ENCODE peak calls at places on chromosomes 4 and X, in four cellular contexts. S is mesothelial cell of epicardium, R is Peyer's patch, D is IMR-90. K is an unnamed sample.
A peak's percentile ranks its signal among the peaks of the same experiment; 100 is the strongest.

GRCh38 chrX:74449322-74449936 is 28.1 kb downstream of the SLC16A2 start:
- DNase-seq in S (no peak), D (peak; percentile 6), R (no peak), K (no peak)

GRCh38 chr4:158172558-158173258 is at the start of gene GASK1B:
- DNase-seq in S (no peak), D (peak; percentile 64), R (no peak), K (no peak)

GRCh38 chrX:13036896-13037295 is 7.5 kb downstream of the FAM9C start:
- DNase-seq in D (no peak), S (no peak), R (no peak), K (no peak)

GRCh38 chr4:10590896-10591295 is 93.7 kb downstream of the CLNK start:
- DNase-seq in S (no peak), R (no peak), D (peak; percentile 82), K (no peak)

GRCh38 chr4:48943387-48943786 is 36.8 kb upstream of the OCIAD2 start:
- DNase-seq in S (no peak), R (no peak), D (no peak), K (no peak)

GRCh38 chr4:153566751-153567150 is 100.6 kb downstream of the TMEM131L start:
- DNase-seq in R (no peak), S (no peak), D (no peak), K (no peak)

GRCh38 chr4:147772459-147772969 is 40.6 kb downstream of the ARHGAP10 start:
- DNase-seq in R (no peak), D (peak; percentile 92), S (no peak), K (no peak)

GRCh38 chr4:55729306-55730142 is 90.1 kb upstream of the EXOC1L start:
- DNase-seq in D (no peak), R (no peak), S (no peak), K (no peak)

GRCh38 chr4:12041828-12042227 is 613.1 kb upstream of the HS3ST1 start:
- DNase-seq in D (no peak), S (no peak), R (no peak), K (no peak)

GRCh38 chrX:29274517-29274916 is 687.3 kb downstream of the IL1RAPL1 start:
- DNase-seq in S (no peak), D (no peak), R (no peak), K (no peak)

GRCh38 chr4:40212674-40213504 is 16.1 kb downstream of the RHOH start:
- DNase-seq in R (no peak), S (no peak), D (peak; percentile 20), K (no peak)

GRCh38 chrX:24260827-24261550 is 52.9 kb downstream of the SUPT20HL2 start:
- DNase-seq in S (no peak), D (peak; percentile 47), R (peak; percentile 37), K (no peak)

GRCh38 chr4:53997901-53998300 is 66.5 kb downstream of the CHIC2 start:
- DNase-seq in S (no peak), R (no peak), D (no peak), K (no peak)

GRCh38 chr4:184331155-184331995 is 113.7 kb upstream of the ENPP6 start:
- DNase-seq in R (no peak), S (no peak), D (peak; percentile 23), K (no peak)

GRCh38 chr4:118335316-118335715 is 17.5 kb downstream of the PRSS12 start:
- DNase-seq in S (no peak), D (no peak), R (no peak), K (no peak)

GRCh38 chr4:116866116-116866515 is 219.3 kb downstream of the TRAM1L1 start:
- DNase-seq in S (no peak), D (no peak), R (no peak), K (no peak)

GRCh38 chr4:75325316-75325715 is 188.9 kb downstream of the RCHY1 start:
- DNase-seq in S (no peak), R (no peak), D (no peak), K (no peak)

GRCh38 chr4:3799496-3799895 is 33.3 kb downstream of the ADRA2C start:
- DNase-seq in D (no peak), S (no peak), R (no peak), K (no peak)

GRCh38 chrX:78886550-78886949 is 58.6 kb upstream of the P2RY10 start:
- DNase-seq in D (no peak), R (no peak), S (no peak), K (no peak)
- TF ChIP-seq CTCF in D (peak; percentile 31), R (peak; percentile 18), S (peak; percentile 28), K (no peak)

DNA sequence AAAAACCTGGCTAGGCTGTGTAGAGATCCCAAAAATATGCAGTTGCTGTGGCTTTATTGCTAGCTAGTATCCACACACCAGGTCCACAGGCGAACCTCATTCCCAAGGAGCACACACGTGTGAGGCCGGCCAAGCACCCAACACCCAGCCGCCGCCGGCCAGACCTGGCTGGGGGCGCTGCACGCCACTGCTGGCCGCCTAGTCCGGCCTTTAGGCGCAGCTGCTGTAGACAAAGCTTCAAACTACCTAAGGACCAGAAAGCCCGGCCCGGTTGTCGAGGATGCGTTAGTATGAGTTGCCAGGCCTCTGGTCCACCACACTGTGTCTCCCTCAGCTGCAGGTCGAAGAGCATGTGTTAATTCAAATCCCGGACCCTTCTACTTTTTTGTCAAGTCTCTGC is 3.1 kb downstream of the POU3F4 start:
- DNase-seq in S (no peak), R (no peak), D (no peak), K (no peak)
- TF ChIP-seq CTCF in S (no peak), R (no peak), D (no peak), K (no peak)

GRCh38 chrX:51643377-51643776 is 24.7 kb upstream of the CENPVL3 start:
- DNase-seq in D (no peak), R (no peak), S (no peak), K (no peak)

GRCh38 chrX:51641421-51642021 is 22.8 kb upstream of the CENPVL3 start:
- DNase-seq in D (peak; percentile 60), S (no peak), R (no peak), K (no peak)
- TF ChIP-seq CTCF in D (peak; percentile 59), S (peak; percentile 67), R (no peak), K (no peak)

GRCh38 chr4:42371306-42372063 is 25.8 kb upstream of the SHISA3 start:
- DNase-seq in R (no peak), S (no peak), D (peak; percentile 60), K (no peak)
- TF ChIP-seq CTCF in R (peak; percentile 58), S (peak; percentile 29), D (peak; percentile 70), K (no peak)

GRCh38 chrX:2627272-2627867 is 63.7 kb upstream of the CD99 start:
- DNase-seq in S (peak; percentile 46), R (peak; percentile 39), D (peak; percentile 27), K (no peak)
- TF ChIP-seq CTCF in S (peak; percentile 46), R (peak; percentile 56), D (peak; percentile 44), K (no peak)

DNA sequence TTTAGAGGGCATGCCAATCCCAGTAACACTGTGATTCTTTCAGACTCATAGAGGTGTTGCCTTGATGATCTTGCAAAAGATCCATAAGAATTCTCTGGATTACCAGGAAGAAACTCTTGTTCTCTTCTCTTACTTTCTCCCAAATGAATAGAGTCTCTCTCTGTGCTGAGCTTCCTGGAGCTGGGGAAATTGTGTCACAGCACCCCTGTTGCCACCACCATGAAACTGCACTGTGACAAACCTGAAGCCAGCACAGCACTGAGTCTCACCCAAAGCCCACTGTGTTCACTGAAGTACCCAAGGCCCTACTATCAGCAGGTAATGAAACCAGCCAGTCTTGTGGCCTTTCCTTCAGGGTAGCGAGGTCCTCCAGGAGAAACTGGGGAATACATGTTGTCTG is 332.7 kb upstream of the FGF16 start:
- DNase-seq in R (no peak), D (no peak), S (no peak), K (no peak)
- TF ChIP-seq CTCF in R (no peak), D (no peak), S (no peak), K (no peak)

DNA sequence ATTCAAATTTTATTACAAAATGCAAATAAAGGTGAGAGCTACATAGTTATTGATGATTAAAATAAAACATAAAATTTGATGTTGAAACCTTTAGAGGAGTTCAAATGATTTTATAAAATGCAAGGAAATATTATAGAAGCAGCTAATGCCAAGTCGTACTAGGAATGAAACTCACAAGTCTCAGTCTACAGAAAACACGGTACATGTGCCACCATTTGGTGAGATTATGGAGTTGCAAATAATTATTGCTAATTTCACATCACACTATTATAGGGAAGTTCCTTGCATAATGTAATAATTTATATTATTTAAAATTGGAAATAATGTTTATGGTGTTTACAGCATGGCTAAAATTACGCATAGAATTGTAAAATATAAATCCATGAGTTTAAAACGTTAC is 1601.7 kb upstream of the TENM3 start:
- DNase-seq in S (no peak), D (no peak), R (no peak), K (no peak)
- TF ChIP-seq CTCF in S (no peak), D (no peak), R (no peak), K (no peak)

GRCh38 chrX:134024686-134025377 is 39.4 kb upstream of the GPC3 start:
- DNase-seq in D (no peak), R (no peak), S (no peak), K (no peak)
- TF ChIP-seq CTCF in D (no peak), R (no peak), S (no peak), K (no peak)

GRCh38 chr4:1170156-1170804 is 2.1 kb downstream of the SPON2 start:
- DNase-seq in R (no peak), D (no peak), S (no peak), K (no peak)

GRCh38 chr4:1172228-1172851 is at the start of gene SPON2:
- DNase-seq in D (peak; percentile 27), S (no peak), R (no peak), K (no peak)

GRCh38 chr4:1170805-1171305 is 1.5 kb downstream of the SPON2 start:
- DNase-seq in R (no peak), S (no peak), D (no peak), K (no peak)

GRCh38 chr4:1172971-1173757 is 781 bp upstream of the SPON2 start:
- DNase-seq in D (peak; percentile 78), R (no peak), S (no peak), K (no peak)

GRCh38 chr4:1171306-1172227 is 816 bp downstream of the SPON2 start:
- DNase-seq in R (peak; percentile 45), S (no peak), D (no peak), K (peak; percentile 54)
- TF ChIP-seq CTCF in R (no peak), S (no peak), D (no peak), K (no peak)

DNA sequence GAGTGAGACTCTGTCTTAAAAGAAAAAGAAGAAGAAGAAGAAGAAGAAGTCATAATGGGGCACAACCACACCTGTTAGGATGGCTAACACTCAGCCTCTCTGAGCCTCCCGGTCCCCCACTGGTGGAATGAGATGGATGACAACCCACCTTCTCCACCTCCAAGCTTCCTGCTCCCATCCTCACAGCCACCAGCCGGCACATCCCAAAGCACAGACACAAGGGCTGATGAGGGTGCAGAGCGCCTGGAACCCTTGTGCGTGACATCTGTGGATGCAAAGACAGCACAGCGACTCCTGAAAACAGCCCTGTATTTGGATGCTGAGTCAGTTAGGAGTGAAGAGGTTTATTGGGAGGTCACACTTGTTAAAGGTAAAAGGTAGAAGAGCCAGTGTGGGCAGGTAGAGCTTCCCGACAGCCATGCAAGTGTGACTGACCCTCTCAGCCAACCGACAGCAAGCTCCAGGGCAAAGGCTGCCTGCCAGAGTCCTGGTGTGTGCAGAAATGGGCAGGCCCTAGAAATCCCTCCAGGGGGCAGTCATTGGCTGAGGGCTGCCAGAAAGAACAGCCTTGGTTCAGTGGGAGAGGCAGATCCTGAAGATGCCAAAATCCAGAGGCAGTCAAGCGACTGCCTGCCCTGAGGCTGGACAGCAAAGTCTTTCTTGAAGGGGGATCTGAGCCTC is 26.6 kb upstream of the MAN2B2 start:
- DNase-seq in R (no peak), S (no peak), D (peak; percentile 22), K (no peak)
- TF ChIP-seq CTCF in R (no peak), S (no peak), D (peak; percentile 43), K (no peak)